ENCODE peak calls at places on chromosomes 4 and X, in six cellular contexts. W is AG08395, O is left cardiac atrium, S is EH, Q is pons, H is AML-193. L is an unnamed sample.

GRCh38 chr4:67546971-67547370 is 1.7 kb upstream of the CENPC start:
- DNase-seq in W (no peak), O (no peak), S (no peak), Q (peak; percentile 59), H (no peak), L (no peak)

GRCh38 chr4:150593996-150594395 is 12.0 kb downstream of the MAB21L2 start:
- DNase-seq in W (no peak), O (no peak), S (peak; percentile 38), Q (no peak), H (peak; percentile 24), L (no peak)

GRCh38 chr4:1523907-1524636 is 117.8 kb upstream of the NKX1-1 start:
- DNase-seq in W (no peak), O (peak; percentile 3), S (no peak), Q (peak; percentile 11), H (no peak), L (no peak)

GRCh38 chr4:173192375-173193162 is 24.0 kb downstream of the GALNT7 start:
- DNase-seq in W (no peak), O (no peak), S (no peak), Q (no peak), H (no peak), L (no peak)

GRCh38 chr4:132396636-132397035 is 752.5 kb upstream of the PCDH10 start:
- DNase-seq in W (no peak), O (no peak), S (peak; percentile 2), Q (no peak), H (no peak), L (no peak)

GRCh38 chr4:99027304-99027703 is 31.8 kb downstream of the METAP1 start:
- DNase-seq in W (no peak), O (no peak), S (no peak), Q (no peak), H (no peak), L (no peak)

GRCh38 chrX:72019487-72019886 is 108.8 kb downstream of the NHSL2 start:
- DNase-seq in W (no peak), O (no peak), S (no peak), Q (no peak), H (no peak), L (no peak)

GRCh38 chr4:79913581-79913980 is 159.4 kb downstream of the ANTXR2 start:
- DNase-seq in W (peak; percentile 43), O (no peak), S (peak; percentile 73), Q (no peak), H (peak; percentile 21), L (peak; percentile 32)

GRCh38 chrX:114800719-114801118 is 216.7 kb downstream of the IL13RA2 start:
- DNase-seq in W (peak; percentile 36), O (no peak), S (peak; percentile 47), Q (no peak), H (no peak), L (peak; percentile 10)

GRCh38 chr4:828641-829271 is 2.8 kb upstream of the CPLX1 start:
- DNase-seq in W (no peak), O (no peak), S (peak; percentile 35), Q (no peak), H (no peak), L (no peak)

GRCh38 chr4:5660185-5660584 is 48.2 kb downstream of the EVC2 start:
- DNase-seq in W (peak; percentile 10), O (no peak), S (peak; percentile 46), Q (no peak), H (no peak), L (no peak)

GRCh38 chr4:150070464-150071170 is 7.6 kb upstream of the DCLK2 start:
- DNase-seq in W (peak; percentile 10), O (no peak), S (peak; percentile 45), Q (no peak), H (no peak), L (no peak)

GRCh38 chr4:169438057-169438480 is 167.3 kb upstream of the SH3RF1 start:
- DNase-seq in W (no peak), O (no peak), S (no peak), Q (no peak), H (no peak), L (no peak)

GRCh38 chr4:53321151-53321987 is 44.5 kb downstream of the SCFD2 start:
- DNase-seq in W (peak; percentile 76), O (no peak), S (peak; percentile 98), Q (no peak), H (no peak), L (no peak)

GRCh38 chr4:18935956-18936355 is 914.4 kb upstream of the LCORL start:
- DNase-seq in W (no peak), O (no peak), S (no peak), Q (no peak), H (no peak), L (no peak)

GRCh38 chrX:56762707-56763555 is 33.9 kb downstream of the NBDY start:
- DNase-seq in W (no peak), O (no peak), S (no peak), Q (no peak), H (no peak), L (no peak)

GRCh38 chr4:140579278-140579677 is 10.5 kb upstream of the UCP1 start:
- DNase-seq in W (no peak), O (no peak), S (no peak), Q (no peak), H (no peak), L (no peak)

GRCh38 chrX:129158505-129158904 is 364.8 kb downstream of the SMARCA1 start:
- DNase-seq in W (no peak), O (no peak), S (no peak), Q (no peak), H (no peak), L (no peak)

GRCh38 chr4:71201817-71202576 is 136.8 kb upstream of the SLC4A4 start:
- DNase-seq in W (no peak), O (no peak), S (peak; percentile 61), Q (no peak), H (no peak), L (no peak)

GRCh38 chr4:56400560-56400959 is 13.3 kb upstream of the AASDH start:
- DNase-seq in W (no peak), O (no peak), S (no peak), Q (no peak), H (no peak), L (no peak)

GRCh38 chr4:8556341-8557150 is 23.6 kb upstream of the GPR78 start:
- DNase-seq in W (peak; percentile 38), O (no peak), S (peak; percentile 73), Q (peak; percentile 4), H (no peak), L (no peak)

GRCh38 chr4:41394362-41394960 is 137.7 kb downstream of the UCHL1 start:
- DNase-seq in W (no peak), O (no peak), S (peak; percentile 60), Q (no peak), H (no peak), L (no peak)

GRCh38 chr4:45030059-45030458 is 303.7 kb upstream of the GNPDA2 start:
- DNase-seq in W (no peak), O (no peak), S (no peak), Q (no peak), H (no peak), L (no peak)

GRCh38 chrX:143472334-143472938 is 44.8 kb downstream of the SPANXN3 start:
- DNase-seq in W (no peak), O (no peak), S (no peak), Q (no peak), H (no peak), L (no peak)

GRCh38 chrX:9913041-9913440 is 54.1 kb upstream of the CLDN34 start:
- DNase-seq in W (no peak), O (no peak), S (no peak), Q (peak; percentile 14), H (no peak), L (no peak)

GRCh38 chr4:184262901-184263300 is 45.2 kb upstream of the ENPP6 start:
- DNase-seq in W (peak; percentile 43), O (no peak), S (peak; percentile 38), Q (no peak), H (no peak), L (no peak)

GRCh38 chrX:2262679-2263055 is 238.1 kb downstream of the DHRSX start:
- DNase-seq in W (no peak), O (no peak), S (no peak), Q (no peak), H (no peak), L (no peak)

GRCh38 chr4:108058685-108059440 is 69.2 kb downstream of the HADH start:
- DNase-seq in W (peak; percentile 86), O (no peak), S (peak; percentile 93), Q (peak; percentile 26), H (no peak), L (no peak)

GRCh38 chr4:173171098-173171497 is 2.5 kb downstream of the GALNT7 start:
- DNase-seq in W (peak; percentile 36), O (no peak), S (peak; percentile 44), Q (no peak), H (peak; percentile 55), L (peak; percentile 27)

GRCh38 chr4:1112174-1112820 is 1.1 kb downstream of the RNF212 start:
- DNase-seq in W (no peak), O (no peak), S (no peak), Q (no peak), H (no peak), L (no peak)

GRCh38 chrX:140799216-140799615 is 89.7 kb downstream of the LINC00632 start:
- DNase-seq in W (no peak), O (no peak), S (no peak), Q (no peak), H (no peak), L (no peak)

GRCh38 chrX:65894138-65894537 is 145.7 kb downstream of the VSIG4 start:
- DNase-seq in W (no peak), O (no peak), S (no peak), Q (no peak), H (no peak), L (no peak)

GRCh38 chr4:176187610-176188009 is 7.8 kb downstream of the SPATA4 start:
- DNase-seq in W (peak; percentile 11), O (no peak), S (peak; percentile 55), Q (no peak), H (no peak), L (no peak)

GRCh38 chrX:54479471-54480122 is 16.4 kb downstream of the FGD1 start:
- DNase-seq in W (no peak), O (no peak), S (no peak), Q (no peak), H (no peak), L (no peak)

GRCh38 chrX:100931925-100932285 is 3.2 kb upstream of the XKRX start:
- DNase-seq in W (no peak), O (no peak), S (no peak), Q (no peak), H (no peak), L (no peak)

GRCh38 chr4:99723555-99724450 is 66.2 kb upstream of the C4orf54 start:
- DNase-seq in W (peak; percentile 11), O (peak; percentile 64), S (peak; percentile 54), Q (peak; percentile 19), H (peak; percentile 54), L (peak; percentile 78)

GRCh38 chrX:106300239-106300638 is 132.1 kb downstream of the PWWP3B start:
- DNase-seq in W (no peak), O (no peak), S (no peak), Q (no peak), H (no peak), L (no peak)